ENCODE peak calls at places on chromosomes 13 and 19, in seven cellular contexts. N is effector memory CD4-positive, alpha-beta T cell; I is ascending aorta; B is skeletal muscle cell; E is K562; Y is A549; Q is HCT116. X is an unnamed sample.

GRCh38 chr13:39266426-39266825 is 228.2 kb downstream of the NHLRC3 start:
- DNase-seq in N (no peak), I (no peak), B (no peak), E (no peak), Y (no peak), Q (no peak), X (no peak)

GRCh38 chr13:43159007-43159406 is 135.6 kb downstream of the DNAJC15 start:
- DNase-seq in N (no peak), I (no peak), B (peak), E (no peak), Y (no peak), Q (no peak), X (peak)

GRCh38 chr13:44317752-44318550 is 55.7 kb upstream of the SERP2 start:
- DNase-seq in N (no peak), I (no peak), B (peak), E (no peak), Y (no peak), Q (no peak), X (peak)

GRCh38 chr19:1254081-1254527 is 5.7 kb downstream of the MIDN start:
- DNase-seq in N (no peak), I (no peak), B (no peak), E (no peak), Y (no peak), Q (no peak), X (no peak)

GRCh38 chr13:52348983-52349780 is 56.8 kb downstream of the THSD1 start:
- DNase-seq in N (no peak), I (no peak), B (peak), E (peak), Y (peak), Q (peak), X (no peak)

GRCh38 chr19:31170046-31170445 is 179.2 kb downstream of the TSHZ3 start:
- DNase-seq in N (no peak), I (no peak), B (no peak), E (no peak), Y (no peak), Q (no peak), X (no peak)

GRCh38 chr13:71603255-71603654 is 263.7 kb downstream of the DACH1 start:
- DNase-seq in N (no peak), I (no peak), B (no peak), E (no peak), Y (no peak), Q (no peak), X (no peak)

GRCh38 chr13:76837811-76838210 is 48.4 kb downstream of the KCTD12 start:
- DNase-seq in N (no peak), I (no peak), B (no peak), E (no peak), Y (no peak), Q (no peak), X (no peak)

GRCh38 chr13:44306401-44307192 is 67.0 kb upstream of the SERP2 start:
- DNase-seq in N (no peak), I (peak), B (peak), E (no peak), Y (peak), Q (peak), X (peak)

GRCh38 chr19:38304866-38305429 is 897 bp downstream of the C19orf33 start:
- DNase-seq in N (no peak), I (no peak), B (no peak), E (peak), Y (peak), Q (peak), X (no peak)

GRCh38 chr19:42255766-42256750 is 1.1 kb upstream of the ERF start:
- DNase-seq in N (no peak), I (peak), B (no peak), E (no peak), Y (peak), Q (no peak), X (no peak)

GRCh38 chr19:7863157-7863970 is 10.8 kb downstream of the PRR36 start:
- DNase-seq in N (no peak), I (no peak), B (no peak), E (no peak), Y (no peak), Q (no peak), X (no peak)

GRCh38 chr19:1847684-1848398 is 442 bp downstream of the REXO1 start:
- DNase-seq in N (no peak), I (no peak), B (no peak), E (peak), Y (no peak), Q (no peak), X (no peak)

GRCh38 chr19:56441206-56441792 is 35.8 kb downstream of the ZNF667 start:
- DNase-seq in N (no peak), I (no peak), B (no peak), E (no peak), Y (no peak), Q (no peak), X (no peak)
- H3K4me3 ChIP-seq in N (no peak), I (no peak), B (no peak), E (no peak), Y (no peak), Q (no peak), X (no peak)

GRCh38 chr19:39434123-39435076 is 1.3 kb downstream of the RPS16 start:
- DNase-seq in N (no peak), I (no peak), B (no peak), E (no peak), Y (no peak), Q (no peak), X (no peak)
- H3K4me3 ChIP-seq in N (peak), I (peak), B (peak), E (peak), Y (peak), Q (peak), X (peak)

GRCh38 chr19:13169769-13170168 is 19.6 kb downstream of the IER2 start:
- DNase-seq in N (no peak), I (no peak), B (no peak), E (peak), Y (peak), Q (peak), X (no peak)

GRCh38 chr19:13164370-13165090 is 14.3 kb downstream of the IER2 start:
- DNase-seq in N (peak), I (peak), B (no peak), E (peak), Y (no peak), Q (no peak), X (no peak)

GRCh38 chr19:13162749-13163608 is 12.8 kb downstream of the IER2 start:
- DNase-seq in N (peak), I (peak), B (peak), E (peak), Y (no peak), Q (peak), X (peak)

GRCh38 chr19:13163609-13164364 is 13.6 kb downstream of the IER2 start:
- DNase-seq in N (no peak), I (peak), B (peak), E (peak), Y (no peak), Q (no peak), X (no peak)

DNA sequence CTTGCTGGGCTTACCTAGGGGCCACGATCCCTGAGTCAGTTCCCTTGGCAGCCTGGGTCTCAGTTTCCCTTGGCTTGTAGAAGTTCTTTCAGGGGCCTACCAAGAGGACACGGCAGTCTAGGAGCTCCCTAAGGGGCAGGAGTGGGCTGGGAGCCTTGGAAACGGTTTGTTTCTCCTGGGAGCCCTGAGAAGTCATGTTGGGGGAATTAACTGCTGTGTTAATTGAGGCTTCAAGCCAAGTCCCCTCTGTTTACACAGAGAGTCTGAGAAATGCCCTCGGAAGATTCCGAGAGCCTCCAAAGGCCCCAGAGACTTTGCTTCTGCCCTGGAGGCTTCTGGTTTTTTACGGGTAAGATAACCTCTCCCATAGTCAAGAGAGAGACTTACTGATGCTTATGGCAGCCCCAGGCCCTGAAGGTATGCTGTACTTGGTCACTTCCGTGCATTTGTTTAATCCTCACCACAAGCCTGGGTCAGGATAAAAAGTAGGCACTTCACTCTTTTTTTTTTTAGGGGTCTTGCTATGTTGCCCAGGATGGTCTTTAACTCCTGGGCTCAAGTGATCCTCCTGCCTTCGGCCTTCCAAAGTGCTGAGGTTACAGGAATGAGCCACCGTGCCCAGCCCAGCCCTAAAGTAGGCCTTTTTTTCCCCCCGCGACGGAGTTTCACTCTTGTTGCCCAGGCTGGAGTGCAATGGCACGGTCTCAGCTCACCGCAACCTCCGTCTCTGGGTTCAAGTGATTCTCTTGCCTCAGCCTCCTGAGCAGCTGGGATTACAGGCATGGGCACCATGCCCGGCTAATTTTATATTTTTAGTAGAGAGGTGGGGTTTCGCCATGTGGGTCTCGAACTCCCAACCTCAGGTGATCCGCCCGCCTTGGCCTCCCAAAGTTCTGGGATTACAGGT is 15.1 kb downstream of the IER2 start:
- DNase-seq in N (no peak), I (no peak), B (no peak), E (no peak), Y (no peak), Q (no peak), X (no peak)
- H3K4me3 ChIP-seq in N (no peak), I (no peak), B (no peak), E (no peak), Y (no peak), Q (no peak), X (no peak)

GRCh38 chr19:9939301-9939913 is 3.1 kb upstream of the OLFM2 start:
- DNase-seq in N (no peak), I (no peak), B (no peak), E (no peak), Y (no peak), Q (no peak), X (no peak)

GRCh38 chr19:9935409-9936062 is 779 bp downstream of the OLFM2 start:
- DNase-seq in N (no peak), I (no peak), B (no peak), E (no peak), Y (no peak), Q (no peak), X (no peak)

GRCh38 chr19:9937001-9937411 is 691 bp upstream of the OLFM2 start:
- DNase-seq in N (no peak), I (no peak), B (no peak), E (no peak), Y (no peak), Q (no peak), X (no peak)

GRCh38 chr19:9934132-9934950 is 2.0 kb downstream of the OLFM2 start:
- DNase-seq in N (peak), I (peak), B (peak), E (peak), Y (peak), Q (peak), X (no peak)

GRCh38 chr19:9936151-9937000 is at the start of gene OLFM2:
- DNase-seq in N (no peak), I (no peak), B (no peak), E (peak), Y (no peak), Q (no peak), X (no peak)
- H3K4me3 ChIP-seq in N (no peak), I (peak), B (peak), E (no peak), Y (peak), Q (peak), X (peak)

DNA sequence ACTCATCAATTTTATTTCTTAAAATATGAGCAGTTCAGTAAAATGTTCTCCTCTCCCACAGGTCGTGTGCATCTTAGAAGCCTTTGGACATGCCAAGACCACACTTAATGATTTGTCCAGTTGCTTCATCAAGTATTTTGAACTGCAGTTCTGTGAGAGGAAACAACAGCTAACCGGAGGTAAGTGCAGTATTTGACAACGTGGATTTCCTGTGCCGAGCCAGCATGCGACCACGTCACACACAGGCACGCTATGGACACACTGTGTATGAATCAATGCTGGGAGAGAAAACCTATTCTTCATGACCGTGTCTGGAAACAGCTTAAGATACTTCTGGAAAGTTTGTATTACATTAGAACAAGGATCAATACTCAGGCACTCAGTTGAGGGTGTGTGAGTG is 268.5 kb downstream of the MYO16 start:
- DNase-seq in N (no peak), I (no peak), B (no peak), E (no peak), Y (no peak), Q (no peak), X (no peak)
- H3K4me3 ChIP-seq in N (no peak), I (no peak), B (no peak), E (no peak), Y (no peak), Q (no peak), X (no peak)

GRCh38 chr13:85616275-85616674 is 182.9 kb downstream of the SLITRK6 start:
- DNase-seq in N (no peak), I (no peak), B (peak), E (no peak), Y (no peak), Q (no peak), X (no peak)
- H3K4me3 ChIP-seq in N (no peak), I (no peak), B (no peak), E (no peak), Y (no peak), Q (no peak), X (no peak)

DNA sequence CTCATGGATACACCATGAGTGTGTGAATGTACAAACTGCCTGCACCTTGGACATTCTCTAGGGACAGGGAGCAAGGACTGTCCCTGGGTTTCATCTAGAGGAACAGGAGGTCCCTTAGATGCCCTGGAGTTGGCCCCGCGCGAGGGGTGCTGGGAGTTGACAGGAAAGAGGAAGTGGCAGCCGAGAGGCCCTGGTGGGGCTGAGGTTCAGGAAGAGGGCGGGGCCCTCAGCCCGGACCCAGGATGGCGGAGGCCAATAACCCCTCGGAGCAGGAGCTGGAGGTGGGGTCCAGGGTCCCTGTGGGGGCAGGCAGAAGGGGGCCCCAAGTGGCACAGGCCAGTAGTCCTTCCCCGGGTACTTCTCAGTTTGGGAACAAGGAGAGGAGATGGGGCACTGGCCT is 6.9 kb downstream of the PKN1 start:
- DNase-seq in N (peak), I (peak), B (no peak), E (peak), Y (no peak), Q (no peak), X (no peak)
- H3K4me3 ChIP-seq in N (peak), I (no peak), B (no peak), E (peak), Y (no peak), Q (no peak), X (no peak)

GRCh38 chr13:29436721-29437250 is 158.7 kb downstream of the SLC7A1 start:
- DNase-seq in N (no peak), I (no peak), B (no peak), E (no peak), Y (no peak), Q (no peak), X (no peak)

GRCh38 chr13:29434217-29434940 is 161.1 kb downstream of the SLC7A1 start:
- DNase-seq in N (no peak), I (no peak), B (no peak), E (no peak), Y (no peak), Q (no peak), X (no peak)

GRCh38 chr13:29436291-29436690 is 159.2 kb downstream of the SLC7A1 start:
- DNase-seq in N (no peak), I (no peak), B (peak), E (no peak), Y (no peak), Q (no peak), X (peak)

GRCh38 chr13:29438772-29439171 is 156.7 kb downstream of the SLC7A1 start:
- DNase-seq in N (no peak), I (peak), B (no peak), E (no peak), Y (no peak), Q (no peak), X (no peak)

DNA sequence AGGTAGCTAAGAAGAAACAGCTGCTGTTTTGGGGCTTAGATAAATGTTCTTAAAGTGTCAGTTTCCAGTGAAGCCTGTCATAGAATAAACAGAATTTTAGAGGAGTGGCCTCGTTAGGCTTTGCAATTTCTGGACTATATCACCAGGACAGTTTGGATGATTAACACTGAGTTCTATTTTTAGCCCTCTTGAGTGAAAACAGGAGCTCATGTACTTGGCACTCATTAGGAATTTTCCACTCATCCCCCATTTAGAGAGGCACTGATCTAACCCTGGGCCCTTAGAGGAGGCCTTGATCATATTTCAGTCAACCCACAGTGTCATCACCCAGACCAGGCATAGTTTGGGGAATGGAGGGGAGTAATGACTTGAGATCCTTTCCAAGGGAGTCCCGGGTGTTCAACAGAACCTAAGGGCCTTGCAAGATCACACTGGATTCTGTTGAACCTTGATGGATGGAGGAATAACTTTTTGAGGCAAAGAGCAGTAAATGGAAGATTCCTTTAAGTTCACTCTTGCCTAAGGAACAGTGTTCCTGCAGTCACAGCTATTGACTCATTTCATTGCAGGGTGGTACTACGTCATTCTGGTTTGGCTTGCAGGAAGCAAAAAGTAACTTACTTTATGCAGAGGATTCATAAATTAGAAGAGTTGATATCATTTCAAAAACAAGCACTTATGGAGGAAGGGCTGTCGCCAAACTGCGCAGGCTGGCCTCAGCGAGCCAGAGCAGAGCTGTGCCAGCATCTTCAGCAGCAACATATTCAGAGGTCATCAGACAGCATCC is 160.2 kb downstream of the SLC7A1 start:
- DNase-seq in N (no peak), I (peak), B (peak), E (no peak), Y (no peak), Q (no peak), X (peak)
- H3K4me3 ChIP-seq in N (no peak), I (no peak), B (no peak), E (no peak), Y (no peak), Q (no peak), X (no peak)

X was measured in astrocyte of the cerebellum.